ENCODE peak calls at places on chromosome 17, in ten cellular contexts. One of them, this sample, is unnamed.

GRCh38 chr17:76255801-76256429 is 9.2 kb upstream of the UBALD2 start:
- DNase-seq in effector memory CD4-positive, alpha-beta T cell: no peak
- DNase-seq in heart left ventricle: no peak
- DNase-seq in naive thymus-derived CD4-positive, alpha-beta T cell: no peak
- DNase-seq in cardiac muscle cell: no peak
- DNase-seq in CD4-positive, alpha-beta memory T cell: no peak
- DNase-seq in CD8-positive, alpha-beta memory T cell: no peak
- DNase-seq in astrocyte: no peak
- DNase-seq in kidney: peak; percentile 50
- DNase-seq in substantia nigra: no peak
- DNase-seq in this sample: no peak

GRCh38 chr17:48054238-48055185 is 6.4 kb downstream of the NFE2L1 start:
- DNase-seq in astrocyte: peak; percentile 75
- DNase-seq in CD8-positive, alpha-beta memory T cell: no peak
- DNase-seq in effector memory CD4-positive, alpha-beta T cell: no peak
- DNase-seq in substantia nigra: peak; percentile 71
- DNase-seq in kidney: peak; percentile 91
- DNase-seq in cardiac muscle cell: peak; percentile 90
- DNase-seq in CD4-positive, alpha-beta memory T cell: no peak
- DNase-seq in heart left ventricle: peak; percentile 74
- DNase-seq in naive thymus-derived CD4-positive, alpha-beta T cell: no peak
- DNase-seq in this sample: no peak

GRCh38 chr17:77480509-77481215 is 339.9 kb downstream of the SEC14L1 start:
- DNase-seq in naive thymus-derived CD4-positive, alpha-beta T cell: no peak
- DNase-seq in CD8-positive, alpha-beta memory T cell: peak; percentile 41
- DNase-seq in astrocyte: no peak
- DNase-seq in kidney: peak; percentile 74
- DNase-seq in effector memory CD4-positive, alpha-beta T cell: no peak
- DNase-seq in heart left ventricle: peak; percentile 53
- DNase-seq in substantia nigra: no peak
- DNase-seq in cardiac muscle cell: no peak
- DNase-seq in CD4-positive, alpha-beta memory T cell: no peak
- DNase-seq in this sample: no peak

GRCh38 chr17:17988427-17988945 is 15.8 kb downstream of the DRC3 start:
- DNase-seq in cardiac muscle cell: no peak
- DNase-seq in substantia nigra: no peak
- DNase-seq in naive thymus-derived CD4-positive, alpha-beta T cell: no peak
- DNase-seq in effector memory CD4-positive, alpha-beta T cell: no peak
- DNase-seq in kidney: no peak
- DNase-seq in CD4-positive, alpha-beta memory T cell: no peak
- DNase-seq in heart left ventricle: no peak
- DNase-seq in astrocyte: no peak
- DNase-seq in CD8-positive, alpha-beta memory T cell: no peak
- DNase-seq in this sample: no peak

GRCh38 chr17:79420318-79421243 is 190.3 kb downstream of the RBFOX3 start:
- DNase-seq in CD4-positive, alpha-beta memory T cell: no peak
- DNase-seq in effector memory CD4-positive, alpha-beta T cell: no peak
- DNase-seq in heart left ventricle: no peak
- DNase-seq in cardiac muscle cell: peak; percentile 54
- DNase-seq in substantia nigra: no peak
- DNase-seq in CD8-positive, alpha-beta memory T cell: no peak
- DNase-seq in kidney: no peak
- DNase-seq in astrocyte: peak; percentile 7
- DNase-seq in naive thymus-derived CD4-positive, alpha-beta T cell: peak; percentile 62
- DNase-seq in this sample: no peak

GRCh38 chr17:2266045-2266864 is 37.3 kb downstream of the SMG6 start:
- DNase-seq in substantia nigra: no peak
- DNase-seq in astrocyte: no peak
- DNase-seq in CD4-positive, alpha-beta memory T cell: peak; percentile 90
- DNase-seq in heart left ventricle: no peak
- DNase-seq in naive thymus-derived CD4-positive, alpha-beta T cell: peak; percentile 81
- DNase-seq in cardiac muscle cell: no peak
- DNase-seq in effector memory CD4-positive, alpha-beta T cell: peak; percentile 74
- DNase-seq in kidney: no peak
- DNase-seq in CD8-positive, alpha-beta memory T cell: peak; percentile 94
- DNase-seq in this sample: no peak

GRCh38 chr17:74862108-74862901 is 2.6 kb upstream of the GRIN2C start:
- DNase-seq in astrocyte: no peak
- DNase-seq in kidney: no peak
- DNase-seq in naive thymus-derived CD4-positive, alpha-beta T cell: peak; percentile 74
- DNase-seq in effector memory CD4-positive, alpha-beta T cell: peak; percentile 36
- DNase-seq in cardiac muscle cell: peak; percentile 63
- DNase-seq in substantia nigra: peak; percentile 79
- DNase-seq in CD8-positive, alpha-beta memory T cell: peak; percentile 74
- DNase-seq in heart left ventricle: peak; percentile 85
- DNase-seq in CD4-positive, alpha-beta memory T cell: peak; percentile 58
- DNase-seq in this sample: no peak

GRCh38 chr17:74632597-74632996 is 9.1 kb upstream of the CD300E start:
- DNase-seq in CD4-positive, alpha-beta memory T cell: no peak
- DNase-seq in CD8-positive, alpha-beta memory T cell: no peak
- DNase-seq in substantia nigra: no peak
- DNase-seq in astrocyte: no peak
- DNase-seq in naive thymus-derived CD4-positive, alpha-beta T cell: no peak
- DNase-seq in kidney: no peak
- DNase-seq in cardiac muscle cell: peak; percentile 18
- DNase-seq in heart left ventricle: no peak
- DNase-seq in effector memory CD4-positive, alpha-beta T cell: no peak
- DNase-seq in this sample: no peak

GRCh38 chr17:73595068-73595865 is 49.0 kb downstream of the SDK2 start:
- DNase-seq in CD8-positive, alpha-beta memory T cell: no peak
- DNase-seq in cardiac muscle cell: peak; percentile 26
- DNase-seq in heart left ventricle: peak; percentile 69
- DNase-seq in naive thymus-derived CD4-positive, alpha-beta T cell: peak; percentile 29
- DNase-seq in effector memory CD4-positive, alpha-beta T cell: no peak
- DNase-seq in CD4-positive, alpha-beta memory T cell: no peak
- DNase-seq in kidney: no peak
- DNase-seq in astrocyte: no peak
- DNase-seq in substantia nigra: peak; percentile 54
- DNase-seq in this sample: no peak

GRCh38 chr17:69828087-69828486 is 246.9 kb upstream of the KCNJ16 start:
- DNase-seq in effector memory CD4-positive, alpha-beta T cell: no peak
- DNase-seq in CD4-positive, alpha-beta memory T cell: no peak
- DNase-seq in heart left ventricle: no peak
- DNase-seq in naive thymus-derived CD4-positive, alpha-beta T cell: no peak
- DNase-seq in astrocyte: peak; percentile 72
- DNase-seq in substantia nigra: no peak
- DNase-seq in kidney: no peak
- DNase-seq in cardiac muscle cell: peak; percentile 24
- DNase-seq in CD8-positive, alpha-beta memory T cell: no peak
- DNase-seq in this sample: no peak

GRCh38 chr17:28897769-28898259 is 281 bp upstream of the FLOT2 start:
- DNase-seq in CD8-positive, alpha-beta memory T cell: peak; percentile 58
- DNase-seq in CD4-positive, alpha-beta memory T cell: no peak
- DNase-seq in astrocyte: no peak
- DNase-seq in heart left ventricle: no peak
- DNase-seq in kidney: no peak
- DNase-seq in substantia nigra: no peak
- DNase-seq in cardiac muscle cell: no peak
- DNase-seq in naive thymus-derived CD4-positive, alpha-beta T cell: no peak
- DNase-seq in effector memory CD4-positive, alpha-beta T cell: no peak
- DNase-seq in this sample: no peak

GRCh38 chr17:2410951-2411350 is 10.1 kb upstream of the MNT start:
- DNase-seq in substantia nigra: no peak
- DNase-seq in cardiac muscle cell: no peak
- DNase-seq in CD4-positive, alpha-beta memory T cell: no peak
- DNase-seq in naive thymus-derived CD4-positive, alpha-beta T cell: no peak
- DNase-seq in kidney: no peak
- DNase-seq in effector memory CD4-positive, alpha-beta T cell: no peak
- DNase-seq in CD8-positive, alpha-beta memory T cell: no peak
- DNase-seq in astrocyte: no peak
- DNase-seq in heart left ventricle: no peak
- DNase-seq in this sample: no peak

GRCh38 chr17:4599505-4600281 is 15.4 kb downstream of the SMTNL2 start:
- DNase-seq in naive thymus-derived CD4-positive, alpha-beta T cell: no peak
- DNase-seq in effector memory CD4-positive, alpha-beta T cell: no peak
- DNase-seq in CD8-positive, alpha-beta memory T cell: no peak
- DNase-seq in substantia nigra: no peak
- DNase-seq in heart left ventricle: peak; percentile 71
- DNase-seq in cardiac muscle cell: peak; percentile 92
- DNase-seq in astrocyte: no peak
- DNase-seq in CD4-positive, alpha-beta memory T cell: no peak
- DNase-seq in kidney: peak; percentile 39
- DNase-seq in this sample: no peak

GRCh38 chr17:64178011-64178825 is 48.3 kb upstream of the ERN1 start:
- DNase-seq in kidney: no peak
- DNase-seq in CD4-positive, alpha-beta memory T cell: no peak
- DNase-seq in astrocyte: no peak
- DNase-seq in naive thymus-derived CD4-positive, alpha-beta T cell: no peak
- DNase-seq in substantia nigra: no peak
- DNase-seq in heart left ventricle: no peak
- DNase-seq in cardiac muscle cell: no peak
- DNase-seq in CD8-positive, alpha-beta memory T cell: no peak
- DNase-seq in effector memory CD4-positive, alpha-beta T cell: no peak
- DNase-seq in this sample: no peak

GRCh38 chr17:64349949-64350348 is 40.7 kb downstream of the PECAM1 start:
- DNase-seq in CD4-positive, alpha-beta memory T cell: no peak
- DNase-seq in kidney: no peak
- DNase-seq in heart left ventricle: no peak
- DNase-seq in CD8-positive, alpha-beta memory T cell: no peak
- DNase-seq in astrocyte: no peak
- DNase-seq in cardiac muscle cell: no peak
- DNase-seq in effector memory CD4-positive, alpha-beta T cell: no peak
- DNase-seq in naive thymus-derived CD4-positive, alpha-beta T cell: no peak
- DNase-seq in substantia nigra: no peak
- DNase-seq in this sample: no peak

GRCh38 chr17:75891605-75892555 is 4.9 kb downstream of the TRIM65 start:
- DNase-seq in CD4-positive, alpha-beta memory T cell: no peak
- DNase-seq in astrocyte: no peak
- DNase-seq in heart left ventricle: no peak
- DNase-seq in cardiac muscle cell: no peak
- DNase-seq in naive thymus-derived CD4-positive, alpha-beta T cell: no peak
- DNase-seq in substantia nigra: no peak
- DNase-seq in CD8-positive, alpha-beta memory T cell: no peak
- DNase-seq in effector memory CD4-positive, alpha-beta T cell: no peak
- DNase-seq in kidney: no peak
- DNase-seq in this sample: no peak

DNA sequence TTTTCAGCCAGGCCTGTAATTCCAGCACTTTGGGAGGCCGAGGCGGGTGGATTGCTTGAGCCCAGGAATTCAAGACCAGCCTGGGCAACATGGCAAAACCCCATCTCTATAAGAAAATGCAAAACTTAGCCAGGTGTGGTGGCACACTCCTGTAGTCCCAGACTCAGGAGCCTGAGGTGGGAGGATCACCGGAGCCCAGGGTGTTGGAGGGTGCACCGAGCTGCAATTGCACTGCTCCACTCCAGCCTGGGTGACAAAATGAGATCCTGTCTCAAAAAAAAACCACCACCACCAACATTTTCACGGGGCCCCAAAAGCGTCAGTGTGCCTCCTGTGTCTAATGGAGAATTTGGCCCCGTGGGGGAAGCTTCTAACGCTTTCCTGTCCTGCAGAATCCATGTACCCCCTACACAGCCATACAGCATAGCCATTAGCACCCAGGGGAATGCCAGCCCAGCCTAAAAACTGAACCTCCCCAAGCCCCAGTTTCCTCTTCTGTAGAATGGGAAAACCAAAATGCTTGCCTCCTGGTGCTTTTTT is 22.2 kb upstream of the MAP3K14 start:
- DNase-seq in effector memory CD4-positive, alpha-beta T cell: no peak
- DNase-seq in CD4-positive, alpha-beta memory T cell: no peak
- DNase-seq in kidney: no peak
- DNase-seq in CD8-positive, alpha-beta memory T cell: no peak
- DNase-seq in heart left ventricle: no peak
- DNase-seq in substantia nigra: no peak
- DNase-seq in cardiac muscle cell: no peak
- DNase-seq in astrocyte: no peak
- DNase-seq in naive thymus-derived CD4-positive, alpha-beta T cell: peak; percentile 3
- DNase-seq in this sample: no peak
- H3K27ac ChIP-seq in effector memory CD4-positive, alpha-beta T cell: no peak overlapping the region
- H3K27ac ChIP-seq in CD4-positive, alpha-beta memory T cell: no peak overlapping the region
- H3K27ac ChIP-seq in kidney: no peak overlapping the region
- H3K27ac ChIP-seq in CD8-positive, alpha-beta memory T cell: no peak overlapping the region
- H3K27ac ChIP-seq in heart left ventricle: peak overlapping the region; percentile 76
- H3K27ac ChIP-seq in substantia nigra: no peak overlapping the region
- H3K27ac ChIP-seq in cardiac muscle cell: no peak overlapping the region
- H3K27ac ChIP-seq in astrocyte: no peak overlapping the region
- H3K27ac ChIP-seq in naive thymus-derived CD4-positive, alpha-beta T cell: no peak overlapping the region
- H3K27ac ChIP-seq in this sample: no peak overlapping the region

GRCh38 chr17:41428591-41429326 is 4.4 kb upstream of the KRT37 start:
- DNase-seq in astrocyte: peak; percentile 48
- DNase-seq in naive thymus-derived CD4-positive, alpha-beta T cell: no peak
- DNase-seq in CD4-positive, alpha-beta memory T cell: no peak
- DNase-seq in effector memory CD4-positive, alpha-beta T cell: no peak
- DNase-seq in kidney: no peak
- DNase-seq in substantia nigra: no peak
- DNase-seq in heart left ventricle: no peak
- DNase-seq in cardiac muscle cell: peak; percentile 53
- DNase-seq in CD8-positive, alpha-beta memory T cell: no peak
- DNase-seq in this sample: no peak
- H3K27ac ChIP-seq in astrocyte: no peak overlapping the region
- H3K27ac ChIP-seq in naive thymus-derived CD4-positive, alpha-beta T cell: no peak overlapping the region
- H3K27ac ChIP-seq in CD4-positive, alpha-beta memory T cell: no peak overlapping the region
- H3K27ac ChIP-seq in effector memory CD4-positive, alpha-beta T cell: no peak overlapping the region
- H3K27ac ChIP-seq in kidney: no peak overlapping the region
- H3K27ac ChIP-seq in substantia nigra: no peak overlapping the region
- H3K27ac ChIP-seq in heart left ventricle: no peak overlapping the region
- H3K27ac ChIP-seq in cardiac muscle cell: no peak overlapping the region
- H3K27ac ChIP-seq in CD8-positive, alpha-beta memory T cell: no peak overlapping the region
- H3K27ac ChIP-seq in this sample: no peak overlapping the region

DNA sequence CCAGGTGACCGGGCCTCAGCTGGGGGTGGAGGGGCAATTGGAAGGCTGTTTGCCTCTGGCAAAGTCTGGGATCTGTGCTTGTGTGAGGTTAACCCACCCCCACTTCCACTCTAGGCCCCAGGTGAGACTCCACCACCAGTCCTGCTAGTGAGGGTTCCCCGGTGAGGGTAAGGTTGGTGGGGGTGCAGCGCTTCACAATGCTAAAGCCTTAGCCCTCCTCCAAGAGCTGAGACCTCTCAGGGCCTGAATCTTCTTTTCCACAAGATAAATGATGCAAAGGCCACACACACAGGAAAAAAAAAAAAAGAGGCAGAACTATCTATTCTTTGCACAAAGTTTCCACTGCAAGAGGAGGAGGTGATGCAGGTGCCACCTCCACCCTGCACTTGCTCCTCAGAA is 4.1 kb downstream of the CISD3 start:
- DNase-seq in cardiac muscle cell: no peak
- DNase-seq in heart left ventricle: no peak
- DNase-seq in astrocyte: no peak
- DNase-seq in CD4-positive, alpha-beta memory T cell: no peak
- DNase-seq in CD8-positive, alpha-beta memory T cell: no peak
- DNase-seq in naive thymus-derived CD4-positive, alpha-beta T cell: no peak
- DNase-seq in effector memory CD4-positive, alpha-beta T cell: no peak
- DNase-seq in substantia nigra: no peak
- DNase-seq in kidney: no peak
- DNase-seq in this sample: no peak
- H3K27ac ChIP-seq in cardiac muscle cell: no peak overlapping the region
- H3K27ac ChIP-seq in heart left ventricle: no peak overlapping the region
- H3K27ac ChIP-seq in astrocyte: no peak overlapping the region
- H3K27ac ChIP-seq in CD4-positive, alpha-beta memory T cell: no peak overlapping the region
- H3K27ac ChIP-seq in CD8-positive, alpha-beta memory T cell: no peak overlapping the region
- H3K27ac ChIP-seq in naive thymus-derived CD4-positive, alpha-beta T cell: no peak overlapping the region
- H3K27ac ChIP-seq in effector memory CD4-positive, alpha-beta T cell: no peak overlapping the region
- H3K27ac ChIP-seq in substantia nigra: no peak overlapping the region
- H3K27ac ChIP-seq in kidney: no peak overlapping the region
- H3K27ac ChIP-seq in this sample: no peak overlapping the region

DNA sequence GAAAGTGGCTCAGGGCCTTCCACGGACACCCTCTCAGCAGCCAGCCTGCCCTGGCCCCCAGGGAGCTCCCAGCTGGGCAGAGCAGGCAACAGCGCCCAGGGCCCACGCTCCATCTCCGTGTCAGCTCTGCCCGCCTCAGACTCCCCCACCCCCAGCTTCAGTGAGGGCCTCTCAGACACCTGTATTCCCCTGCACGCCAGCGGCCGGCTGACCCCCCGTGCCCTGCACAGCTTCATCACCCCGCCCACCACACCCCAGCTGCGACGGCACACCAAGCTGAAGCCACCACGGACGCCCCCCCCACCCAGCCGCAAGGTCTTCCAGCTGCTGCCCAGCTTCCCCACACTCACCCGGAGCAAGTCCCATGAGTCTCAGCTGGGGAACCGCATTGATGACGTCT is 48.3 kb upstream of the LGALS9 start:
- DNase-seq in naive thymus-derived CD4-positive, alpha-beta T cell: no peak
- DNase-seq in heart left ventricle: no peak
- DNase-seq in cardiac muscle cell: no peak
- DNase-seq in astrocyte: no peak
- DNase-seq in effector memory CD4-positive, alpha-beta T cell: no peak
- DNase-seq in CD4-positive, alpha-beta memory T cell: no peak
- DNase-seq in CD8-positive, alpha-beta memory T cell: peak; percentile 40
- DNase-seq in substantia nigra: no peak
- DNase-seq in kidney: no peak
- DNase-seq in this sample: no peak
- H3K27ac ChIP-seq in naive thymus-derived CD4-positive, alpha-beta T cell: no peak overlapping the region
- H3K27ac ChIP-seq in heart left ventricle: no peak overlapping the region
- H3K27ac ChIP-seq in cardiac muscle cell: no peak overlapping the region
- H3K27ac ChIP-seq in astrocyte: no peak overlapping the region
- H3K27ac ChIP-seq in effector memory CD4-positive, alpha-beta T cell: no peak overlapping the region
- H3K27ac ChIP-seq in CD4-positive, alpha-beta memory T cell: no peak overlapping the region
- H3K27ac ChIP-seq in CD8-positive, alpha-beta memory T cell: no peak overlapping the region
- H3K27ac ChIP-seq in substantia nigra: no peak overlapping the region
- H3K27ac ChIP-seq in kidney: no peak overlapping the region
- H3K27ac ChIP-seq in this sample: no peak overlapping the region

This sample was measured in thoracic aorta.